ENCODE peak calls at places on chromosomes 7 and 10, in four cellular contexts. V, M, U and Z are unnamed samples.

GRCh38 chr7:144830811-144831210 is 5.0 kb downstream of the TPK1 start:
- DNase-seq in V (no peak), M (no peak), U (no peak), Z (no peak)

GRCh38 chr10:48526371-48526821 is 78.5 kb downstream of the ARHGAP22 start:
- DNase-seq in V (no peak), M (no peak), U (peak), Z (no peak)

GRCh38 chr7:80273327-80273726 is 138.7 kb downstream of the GNAI1 start:
- DNase-seq in V (no peak), M (no peak), U (no peak), Z (no peak)

GRCh38 chr7:1794888-1795542 is 124.9 kb downstream of the ELFN1 start:
- DNase-seq in V (no peak), M (no peak), U (no peak), Z (no peak)

GRCh38 chr7:44486693-44487092 is 3.8 kb downstream of the NUDCD3 start:
- DNase-seq in V (no peak), M (no peak), U (no peak), Z (no peak)

GRCh38 chr10:93746844-93747284 is 10.9 kb upstream of the LGI1 start:
- DNase-seq in V (no peak), M (no peak), U (peak), Z (no peak)

GRCh38 chr7:28369523-28369922 is 42.8 kb upstream of the CREB5 start:
- DNase-seq in V (no peak), M (no peak), U (peak), Z (no peak)

GRCh38 chr7:114889646-114890285 is 32.1 kb upstream of the MDFIC start:
- DNase-seq in V (no peak), M (no peak), U (no peak), Z (no peak)

GRCh38 chr10:70985824-70986336 is 97.5 kb upstream of the PCBD1 start:
- DNase-seq in V (no peak), M (peak), U (peak), Z (no peak)

GRCh38 chr7:121041516-121042148 is 53.1 kb downstream of the CPED1 start:
- DNase-seq in V (no peak), M (no peak), U (peak), Z (no peak)

GRCh38 chr7:99094369-99094768 is 49.5 kb downstream of the SMURF1 start:
- DNase-seq in V (no peak), M (no peak), U (no peak), Z (no peak)

GRCh38 chr7:92835140-92835850 is 1.1 kb downstream of the CDK6 start:
- DNase-seq in V (peak), M (peak), U (peak), Z (peak)

GRCh38 chr10:122142652-122143237 is 128.4 kb upstream of the BTBD16 start:
- DNase-seq in V (peak), M (peak), U (peak), Z (no peak)